ENCODE peak calls at places on chromosome 22, in seven cellular contexts. X is SJSA1, Q is IMR-90, V is HL-60, E is lower lobe of right lung, O is substantia nigra, T is H9. M is an unnamed sample.

GRCh38 chr22:49051491-49052022 is 776.1 kb downstream of the BRD1 start:
- DNase-seq in X (no peak), Q (no peak), O (no peak), V (no peak), T (no peak), E (no peak), M (no peak)

GRCh38 chr22:37340331-37341262 is 58.3 kb downstream of the CYTH4 start:
- DNase-seq in T (peak; percentile 67), X (no peak), Q (no peak), V (no peak), O (no peak), E (no peak), M (no peak)

GRCh38 chr22:32850591-32851517 is 49.3 kb downstream of the TIMP3 start:
- DNase-seq in V (no peak), T (no peak), O (no peak), Q (no peak), E (no peak), X (no peak), M (no peak)

GRCh38 chr22:17303840-17304779 is 65.2 kb upstream of the CECR2 start:
- DNase-seq in T (no peak), V (no peak), X (no peak), E (no peak), O (no peak), Q (no peak), M (no peak)

GRCh38 chr22:32731372-32731771 is 70.1 kb upstream of the TIMP3 start:
- DNase-seq in X (no peak), E (no peak), V (no peak), Q (no peak), O (no peak), T (no peak), M (no peak)

GRCh38 chr22:34976886-34977285 is 89.1 kb upstream of the ISX start:
- DNase-seq in V (no peak), X (no peak), O (no peak), T (no peak), E (no peak), Q (no peak), M (no peak)

GRCh38 chr22:50728523-50728931 is 9.5 kb upstream of the ACR start:
- DNase-seq in O (no peak), E (peak; percentile 34), Q (no peak), X (no peak), V (no peak), T (no peak), M (no peak)

GRCh38 chr22:41239443-41240128 is 1.1 kb downstream of the CHADL start:
- DNase-seq in T (no peak), O (peak; percentile 26), V (no peak), X (no peak), E (no peak), Q (no peak), M (no peak)

GRCh38 chr22:29226246-29226981 is 20.7 kb downstream of the EMID1 start:
- DNase-seq in E (no peak), V (no peak), Q (no peak), O (no peak), X (no peak), T (no peak), M (no peak)

GRCh38 chr22:43346521-43346929 is 3.4 kb upstream of the SCUBE1 start:
- DNase-seq in X (peak; percentile 42), O (peak; percentile 4), E (peak; percentile 75), Q (no peak), V (peak; percentile 66), T (peak; percentile 87), M (no peak)

GRCh38 chr22:29967461-29967860 is 84.5 kb downstream of the MTMR3 start:
- DNase-seq in E (no peak), Q (no peak), X (no peak), V (no peak), O (no peak), T (no peak), M (no peak)

GRCh38 chr22:42452916-42453315 is 20.7 kb upstream of the NFAM1 start:
- DNase-seq in E (no peak), X (no peak), O (no peak), Q (no peak), T (no peak), V (no peak), M (no peak)

GRCh38 chr22:23836692-23837495 is 1.9 kb downstream of the DERL3 start:
- DNase-seq in E (no peak), T (no peak), V (no peak), X (no peak), Q (no peak), O (no peak), M (no peak)
- H3K27ac ChIP-seq in E (no peak overlapping the region), T (no peak overlapping the region), V (no peak overlapping the region), X (no peak overlapping the region), Q (no peak overlapping the region), O (no peak overlapping the region), M (no peak overlapping the region)

GRCh38 chr22:19895160-19895849 is 40.6 kb upstream of the GNB1L start:
- DNase-seq in T (no peak), O (no peak), Q (no peak), E (no peak), X (no peak), V (no peak), M (no peak)
- H3K27ac ChIP-seq in T (no peak overlapping the region), O (no peak overlapping the region), Q (no peak overlapping the region), E (no peak overlapping the region), X (no peak overlapping the region), V (no peak overlapping the region), M (no peak overlapping the region)

GRCh38 chr22:47484960-47485571 is 722.6 kb downstream of the TBC1D22A start:
- DNase-seq in X (no peak), O (no peak), E (no peak), T (no peak), V (no peak), Q (no peak), M (no peak)

DNA sequence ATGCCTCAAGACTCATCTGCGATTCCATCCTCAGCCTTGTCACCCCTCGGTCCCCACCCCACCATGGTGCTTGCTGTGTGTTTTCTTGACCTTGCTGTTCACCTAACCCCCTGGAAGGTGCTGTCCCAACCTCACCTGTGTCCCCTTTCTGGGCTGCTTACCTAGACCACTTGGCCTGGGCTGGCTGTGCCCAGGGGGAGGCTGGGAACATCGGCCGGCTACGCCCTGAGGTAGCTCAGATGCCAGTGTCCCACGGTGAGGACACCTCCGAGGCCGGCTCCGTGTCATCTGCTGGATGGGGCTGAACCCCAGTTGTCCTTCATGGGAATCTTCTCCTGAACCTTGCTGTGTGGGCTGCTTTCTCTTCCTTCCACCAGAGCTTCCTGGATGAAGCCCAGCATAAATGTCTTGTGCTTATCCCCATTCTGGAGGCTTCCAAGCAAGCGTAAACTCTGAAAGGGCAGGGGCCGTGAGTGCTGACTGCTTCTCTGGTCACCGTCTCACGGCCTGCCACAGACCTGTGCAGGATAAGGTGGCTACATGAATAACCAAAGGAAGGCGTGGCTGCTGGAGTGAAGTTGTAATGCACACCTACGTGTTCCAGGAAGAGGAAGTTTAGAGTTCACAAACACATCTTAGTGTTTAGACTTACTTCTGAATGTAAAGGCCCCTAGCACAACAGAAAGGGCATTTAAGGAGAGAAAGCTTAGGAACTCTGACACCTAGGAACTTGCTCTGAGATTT is 724.3 kb downstream of the TBC1D22A start:
- DNase-seq in E (peak; percentile 52), T (no peak), X (no peak), O (no peak), Q (no peak), V (no peak), M (no peak)
- H3K27ac ChIP-seq in E (no peak overlapping the region), T (no peak overlapping the region), X (no peak overlapping the region), O (no peak overlapping the region), Q (no peak overlapping the region), V (no peak overlapping the region), M (no peak overlapping the region)

GRCh38 chr22:47031628-47031915 is 269.1 kb downstream of the TBC1D22A start:
- DNase-seq in O (no peak), V (no peak), Q (no peak), X (no peak), E (peak; percentile 33), T (no peak), M (no peak)
- H3K27ac ChIP-seq in O (no peak overlapping the region), V (no peak overlapping the region), Q (no peak overlapping the region), X (no peak overlapping the region), E (no peak overlapping the region), T (no peak overlapping the region), M (no peak overlapping the region)

DNA sequence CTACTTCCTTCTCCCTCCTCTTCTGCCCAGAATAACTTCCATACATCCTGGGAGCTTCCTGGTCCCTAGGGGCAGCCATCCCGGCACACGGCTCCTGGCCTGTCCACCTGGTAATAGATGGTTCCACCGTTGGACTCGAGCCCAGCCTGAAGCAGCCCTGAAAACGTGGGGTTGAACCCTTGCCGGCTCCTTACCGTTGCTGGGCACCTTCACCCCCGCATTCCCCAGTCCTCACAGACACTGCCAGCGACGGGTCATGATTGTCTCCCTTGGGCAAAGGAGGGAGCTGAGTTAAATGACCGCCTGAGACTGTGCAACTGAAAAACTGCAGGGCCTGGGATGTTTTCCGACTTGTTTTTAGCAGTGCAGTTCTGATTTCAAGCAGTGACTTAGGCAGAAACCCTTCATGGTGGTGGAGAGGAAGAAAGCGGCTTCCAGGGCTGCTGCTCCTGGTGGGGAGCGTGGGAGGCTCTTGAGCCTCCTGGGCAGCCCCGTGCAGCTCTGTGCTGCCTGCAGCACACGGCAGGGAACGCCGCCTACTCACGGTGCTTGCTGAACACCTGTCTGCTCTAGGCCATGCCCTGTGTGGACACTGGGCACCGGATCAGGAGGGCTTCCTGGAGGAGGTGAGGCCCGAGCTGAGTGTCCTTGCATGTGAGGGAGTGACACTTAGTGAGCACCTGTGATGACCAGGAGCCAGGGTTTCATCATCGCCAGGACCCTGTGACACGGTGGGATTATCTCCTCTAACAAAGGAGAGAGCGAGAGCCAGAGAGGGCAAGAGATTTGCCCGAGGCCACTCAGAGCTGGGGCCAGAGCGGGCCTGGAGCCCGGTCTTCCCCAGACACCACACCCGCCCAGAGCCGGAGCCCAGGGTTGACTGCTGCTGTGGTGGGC is 77.4 kb downstream of the FBLN1 start:
- DNase-seq in T (no peak), X (no peak), V (no peak), O (no peak), E (no peak), Q (no peak), M (no peak)
- H3K27ac ChIP-seq in T (no peak overlapping the region), X (no peak overlapping the region), V (peak overlapping the region; percentile 74), O (no peak overlapping the region), E (no peak overlapping the region), Q (no peak overlapping the region), M (no peak overlapping the region)

DNA sequence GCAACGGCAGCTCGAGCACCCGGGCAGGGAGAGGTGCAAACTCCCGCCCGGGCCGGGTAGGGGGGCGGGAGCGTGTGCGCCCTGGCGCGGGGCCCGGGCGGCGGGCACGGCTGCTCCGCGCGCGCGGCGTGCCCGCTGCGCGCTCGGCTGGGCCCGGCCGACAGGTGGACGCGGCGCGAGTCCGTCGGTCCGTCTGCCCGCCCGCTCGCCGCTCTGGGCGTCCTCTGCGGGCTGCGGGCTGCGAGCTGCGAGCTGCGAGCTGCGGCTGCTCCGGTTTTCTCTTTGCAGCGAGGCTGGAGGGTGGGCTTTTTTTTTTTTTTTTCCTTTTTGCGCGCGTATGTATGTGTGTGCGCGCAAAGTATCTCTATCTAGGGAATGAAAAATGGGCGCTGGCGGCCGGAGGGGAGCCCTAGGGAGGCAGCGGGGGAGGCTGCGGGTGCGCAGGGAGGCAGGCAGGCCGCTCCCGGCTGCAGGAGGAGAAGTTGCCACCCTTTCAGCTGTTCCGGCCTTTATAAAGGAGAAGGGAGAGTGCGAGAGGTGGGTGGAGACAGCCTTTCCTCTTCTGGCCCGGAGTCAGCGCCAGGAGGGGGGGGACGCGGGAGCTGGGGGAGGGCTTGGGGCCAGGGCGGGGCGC is at the start of gene PDGFB:
- DNase-seq in E (no peak), T (no peak), X (no peak), V (peak; percentile 46), Q (no peak), O (no peak), M (no peak)
- H3K27ac ChIP-seq in E (peak within 1 kb of the TSS; percentile 79), T (no peak within 1 kb of the TSS), X (no peak within 1 kb of the TSS), V (no peak within 1 kb of the TSS), Q (no peak within 1 kb of the TSS), O (peak within 1 kb of the TSS; percentile 53), M (peak within 1 kb of the TSS; percentile 76)

M was measured in epithelial cell of prostate.